ENCODE peak calls at places on chromosomes 11 and 22, in nine cellular contexts. One of them, this sample, is unnamed.
A peak's percentile ranks its signal among the peaks of the same experiment; 100 is the strongest.

GRCh38 chr11:93560534-93560933 is 17.3 kb upstream of the SMCO4 start:
- DNase-seq in PC-3: no peak
- DNase-seq in GM23248: no peak
- DNase-seq in GM23338: peak; percentile 36
- DNase-seq in neural progenitor cell: no peak
- DNase-seq in hepatocyte: no peak
- DNase-seq in OCI-LY7: no peak
- DNase-seq in HCT116: no peak
- DNase-seq in MM.1S: no peak
- DNase-seq in this sample: no peak

GRCh38 chr11:13339196-13340153 is 61.9 kb downstream of the BMAL1 start:
- DNase-seq in PC-3: peak; percentile 75
- DNase-seq in GM23248: peak; percentile 92
- DNase-seq in GM23338: no peak
- DNase-seq in neural progenitor cell: no peak
- DNase-seq in hepatocyte: peak; percentile 31
- DNase-seq in OCI-LY7: no peak
- DNase-seq in HCT116: no peak
- DNase-seq in MM.1S: no peak
- DNase-seq in this sample: no peak

GRCh38 chr22:45505991-45506743 is 3.5 kb downstream of the FBLN1 start:
- DNase-seq in PC-3: no peak
- DNase-seq in GM23248: no peak
- DNase-seq in GM23338: peak; percentile 31
- DNase-seq in neural progenitor cell: no peak
- DNase-seq in hepatocyte: no peak
- DNase-seq in OCI-LY7: no peak
- DNase-seq in HCT116: no peak
- DNase-seq in MM.1S: no peak
- DNase-seq in this sample: no peak

GRCh38 chr11:57237204-57237681 is at the start of gene APLNR:
- DNase-seq in PC-3: no peak
- DNase-seq in GM23248: no peak
- DNase-seq in GM23338: no peak
- DNase-seq in neural progenitor cell: peak; percentile 42
- DNase-seq in hepatocyte: no peak
- DNase-seq in OCI-LY7: no peak
- DNase-seq in HCT116: no peak
- DNase-seq in MM.1S: no peak
- DNase-seq in this sample: no peak

GRCh38 chr11:40276960-40277359 is 1182.5 kb downstream of the LRRC4C start:
- DNase-seq in PC-3: no peak
- DNase-seq in GM23248: no peak
- DNase-seq in GM23338: no peak
- DNase-seq in neural progenitor cell: no peak
- DNase-seq in hepatocyte: no peak
- DNase-seq in OCI-LY7: no peak
- DNase-seq in HCT116: no peak
- DNase-seq in MM.1S: no peak
- DNase-seq in this sample: no peak

GRCh38 chr11:10302294-10302743 is 2.6 kb upstream of the ADM start:
- DNase-seq in PC-3: peak; percentile 36
- DNase-seq in GM23248: no peak
- DNase-seq in GM23338: no peak
- DNase-seq in neural progenitor cell: peak; percentile 28
- DNase-seq in hepatocyte: no peak
- DNase-seq in OCI-LY7: no peak
- DNase-seq in HCT116: no peak
- DNase-seq in MM.1S: no peak
- DNase-seq in this sample: no peak

GRCh38 chr11:19711911-19712280 is 741 bp upstream of the NAV2 start:
- DNase-seq in PC-3: no peak
- DNase-seq in GM23248: peak; percentile 62
- DNase-seq in GM23338: peak; percentile 75
- DNase-seq in neural progenitor cell: peak; percentile 72
- DNase-seq in hepatocyte: no peak
- DNase-seq in OCI-LY7: no peak
- DNase-seq in HCT116: no peak
- DNase-seq in MM.1S: peak; percentile 55
- DNase-seq in this sample: no peak

GRCh38 chr11:11960687-11961086 is 47.7 kb downstream of the DKK3 start:
- DNase-seq in PC-3: no peak
- DNase-seq in GM23248: no peak
- DNase-seq in GM23338: no peak
- DNase-seq in neural progenitor cell: no peak
- DNase-seq in hepatocyte: no peak
- DNase-seq in OCI-LY7: no peak
- DNase-seq in HCT116: no peak
- DNase-seq in MM.1S: peak; percentile 56
- DNase-seq in this sample: no peak

GRCh38 chr11:128334311-128335044 is 252.9 kb downstream of the ETS1 start:
- DNase-seq in PC-3: peak; percentile 96
- DNase-seq in GM23248: no peak
- DNase-seq in GM23338: no peak
- DNase-seq in neural progenitor cell: no peak
- DNase-seq in hepatocyte: peak; percentile 42
- DNase-seq in OCI-LY7: no peak
- DNase-seq in HCT116: no peak
- DNase-seq in MM.1S: no peak
- DNase-seq in this sample: no peak

GRCh38 chr11:68841718-68842426 is at the start of gene CPT1A:
- DNase-seq in PC-3: peak; percentile 81
- DNase-seq in GM23248: peak; percentile 92
- DNase-seq in GM23338: peak; percentile 78
- DNase-seq in neural progenitor cell: peak; percentile 87
- DNase-seq in hepatocyte: peak; percentile 90
- DNase-seq in OCI-LY7: peak; percentile 69
- DNase-seq in HCT116: no peak
- DNase-seq in MM.1S: peak; percentile 81
- DNase-seq in this sample: peak; percentile 94

GRCh38 chr22:42994917-42995562 is 19.9 kb downstream of the PACSIN2 start:
- DNase-seq in PC-3: peak; percentile 94
- DNase-seq in GM23248: peak; percentile 95
- DNase-seq in GM23338: no peak
- DNase-seq in neural progenitor cell: no peak
- DNase-seq in hepatocyte: peak; percentile 87
- DNase-seq in OCI-LY7: peak; percentile 12
- DNase-seq in HCT116: no peak
- DNase-seq in MM.1S: no peak
- DNase-seq in this sample: no peak

GRCh38 chr11:121892863-121893262 is 223.2 kb downstream of the BLID start:
- DNase-seq in PC-3: peak; percentile 34
- DNase-seq in GM23248: peak; percentile 81
- DNase-seq in GM23338: no peak
- DNase-seq in neural progenitor cell: no peak
- DNase-seq in hepatocyte: no peak
- DNase-seq in OCI-LY7: no peak
- DNase-seq in HCT116: no peak
- DNase-seq in MM.1S: no peak
- DNase-seq in this sample: no peak

GRCh38 chr11:121891134-121891533 is 224.9 kb downstream of the BLID start:
- DNase-seq in PC-3: no peak
- DNase-seq in GM23248: peak; percentile 28
- DNase-seq in GM23338: no peak
- DNase-seq in neural progenitor cell: no peak
- DNase-seq in hepatocyte: no peak
- DNase-seq in OCI-LY7: no peak
- DNase-seq in HCT116: no peak
- DNase-seq in MM.1S: no peak
- DNase-seq in this sample: no peak

GRCh38 chr11:121892131-121892681 is 223.8 kb downstream of the BLID start:
- DNase-seq in PC-3: peak; percentile 42
- DNase-seq in GM23248: peak; percentile 90
- DNase-seq in GM23338: peak; percentile 61
- DNase-seq in neural progenitor cell: peak; percentile 3
- DNase-seq in hepatocyte: no peak
- DNase-seq in OCI-LY7: no peak
- DNase-seq in HCT116: no peak
- DNase-seq in MM.1S: no peak
- DNase-seq in this sample: no peak

GRCh38 chr11:121895919-121896318 is 220.1 kb downstream of the BLID start:
- DNase-seq in PC-3: peak; percentile 84
- DNase-seq in GM23248: peak; percentile 83
- DNase-seq in GM23338: no peak
- DNase-seq in neural progenitor cell: no peak
- DNase-seq in hepatocyte: no peak
- DNase-seq in OCI-LY7: no peak
- DNase-seq in HCT116: no peak
- DNase-seq in MM.1S: no peak
- DNase-seq in this sample: no peak

DNA sequence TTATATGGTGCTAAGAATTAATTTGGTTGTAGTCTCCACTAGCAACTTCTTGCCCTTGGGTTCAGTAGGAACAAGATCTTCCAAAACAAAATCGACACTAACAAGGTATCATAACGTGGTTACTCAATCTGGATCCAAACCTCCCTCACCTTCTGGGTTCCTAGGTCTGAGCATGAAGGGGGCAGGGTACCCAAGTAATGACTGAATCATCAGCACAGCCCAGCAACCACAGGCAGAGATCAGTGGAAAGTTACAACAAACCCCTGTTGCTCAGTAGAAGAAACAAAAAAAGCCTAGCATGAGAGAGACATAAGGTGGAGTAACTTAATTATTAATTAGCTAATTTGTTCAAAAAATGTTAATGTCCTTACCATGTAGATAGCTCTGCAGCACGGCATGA is 221.4 kb downstream of the BLID start:
- DNase-seq in PC-3: peak; percentile 66
- DNase-seq in GM23248: peak; percentile 76
- DNase-seq in GM23338: no peak
- DNase-seq in neural progenitor cell: no peak
- DNase-seq in hepatocyte: no peak
- DNase-seq in OCI-LY7: no peak
- DNase-seq in HCT116: no peak
- DNase-seq in MM.1S: no peak
- DNase-seq in this sample: no peak
- TF ChIP-seq EZH2phosphoT487 in PC-3: no peak
- TF ChIP-seq EZH2phosphoT487 in GM23248: no peak
- TF ChIP-seq EZH2phosphoT487 in GM23338: no peak
- TF ChIP-seq EZH2phosphoT487 in neural progenitor cell: no peak
- TF ChIP-seq EZH2phosphoT487 in hepatocyte: no peak
- TF ChIP-seq EZH2phosphoT487 in OCI-LY7: no peak
- TF ChIP-seq EZH2phosphoT487 in HCT116: no peak
- TF ChIP-seq EZH2phosphoT487 in MM.1S: no peak
- TF ChIP-seq EZH2phosphoT487 in this sample: no peak

DNA sequence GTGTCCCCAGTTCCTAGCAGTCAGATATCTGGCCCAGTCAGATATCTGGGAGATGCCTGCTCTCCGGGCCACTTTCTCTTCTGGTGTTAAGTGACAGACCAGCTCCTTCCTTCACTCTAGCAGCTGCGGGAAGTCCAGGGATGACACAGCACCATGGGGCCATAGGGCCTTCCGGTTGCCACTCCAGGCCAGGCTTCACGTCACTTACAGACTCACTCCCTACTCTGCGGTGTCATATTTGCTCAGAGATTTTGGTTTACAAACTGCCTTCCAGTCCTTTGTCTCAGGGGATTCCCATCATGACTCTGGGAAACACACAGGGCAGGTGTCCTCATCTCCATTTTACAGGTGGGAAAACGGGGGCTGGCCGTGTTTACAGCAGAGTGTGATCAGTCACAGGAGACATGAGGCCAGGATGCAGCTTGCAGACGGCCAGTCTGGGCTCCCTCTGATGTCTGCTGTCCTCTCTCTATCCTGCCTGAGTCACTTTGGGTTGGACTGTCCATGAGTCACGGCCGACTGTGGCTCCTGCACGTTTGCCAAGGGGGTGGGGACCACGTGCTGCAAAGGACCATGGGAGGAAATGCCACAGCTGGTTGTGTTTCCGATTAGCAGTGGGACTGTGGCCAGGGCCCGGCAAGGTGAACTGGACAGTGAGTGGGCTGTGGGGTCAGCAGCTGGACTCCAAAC is 8.2 kb upstream of the TBC1D22A start:
- DNase-seq in PC-3: peak; percentile 91
- DNase-seq in GM23248: peak; percentile 100
- DNase-seq in GM23338: no peak
- DNase-seq in neural progenitor cell: no peak
- DNase-seq in hepatocyte: peak; percentile 89
- DNase-seq in OCI-LY7: no peak
- DNase-seq in HCT116: peak; percentile 90
- DNase-seq in MM.1S: no peak
- DNase-seq in this sample: peak; percentile 68
- TF ChIP-seq EZH2phosphoT487 in PC-3: no peak
- TF ChIP-seq EZH2phosphoT487 in GM23248: no peak
- TF ChIP-seq EZH2phosphoT487 in GM23338: no peak
- TF ChIP-seq EZH2phosphoT487 in neural progenitor cell: no peak
- TF ChIP-seq EZH2phosphoT487 in hepatocyte: no peak
- TF ChIP-seq EZH2phosphoT487 in OCI-LY7: no peak
- TF ChIP-seq EZH2phosphoT487 in HCT116: no peak
- TF ChIP-seq EZH2phosphoT487 in MM.1S: no peak
- TF ChIP-seq EZH2phosphoT487 in this sample: no peak

DNA sequence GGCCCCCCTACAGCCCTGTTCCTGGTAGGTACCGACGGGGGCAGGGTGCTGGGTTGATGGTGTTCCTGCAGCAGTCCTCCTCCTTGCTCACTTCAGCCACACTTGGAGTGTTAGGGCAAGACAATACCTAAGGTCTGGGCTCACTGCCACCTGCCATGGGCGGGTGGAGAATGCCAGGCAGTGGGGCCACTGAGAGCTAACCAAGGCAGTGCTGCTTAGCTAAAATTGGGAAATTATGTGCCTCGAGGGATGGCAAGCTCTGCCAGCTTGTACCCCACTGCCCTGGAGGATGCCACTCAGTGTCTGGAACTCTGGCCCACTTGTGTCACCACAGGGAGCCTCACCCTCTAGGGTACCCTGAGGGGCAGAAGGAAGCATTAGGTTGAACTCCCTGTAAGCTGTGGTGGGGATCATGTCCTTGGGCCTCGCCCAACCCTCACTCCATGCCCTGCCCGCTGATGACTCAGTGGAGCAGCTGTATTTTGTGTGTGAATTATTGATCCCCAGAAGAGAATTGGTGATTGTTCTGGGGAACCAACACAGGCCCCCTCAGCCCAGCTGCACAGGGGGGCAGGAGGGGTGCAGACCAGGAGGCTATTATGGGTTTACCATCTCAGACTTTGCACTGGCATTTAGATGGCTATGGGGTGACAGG is 17.7 kb downstream of the PHLDB1 start:
- DNase-seq in PC-3: peak; percentile 26
- DNase-seq in GM23248: no peak
- DNase-seq in GM23338: no peak
- DNase-seq in neural progenitor cell: no peak
- DNase-seq in hepatocyte: no peak
- DNase-seq in OCI-LY7: no peak
- DNase-seq in HCT116: no peak
- DNase-seq in MM.1S: no peak
- DNase-seq in this sample: no peak
- TF ChIP-seq EZH2phosphoT487 in PC-3: no peak
- TF ChIP-seq EZH2phosphoT487 in GM23248: no peak
- TF ChIP-seq EZH2phosphoT487 in GM23338: no peak
- TF ChIP-seq EZH2phosphoT487 in neural progenitor cell: no peak
- TF ChIP-seq EZH2phosphoT487 in hepatocyte: no peak
- TF ChIP-seq EZH2phosphoT487 in OCI-LY7: no peak
- TF ChIP-seq EZH2phosphoT487 in HCT116: no peak
- TF ChIP-seq EZH2phosphoT487 in MM.1S: no peak
- TF ChIP-seq EZH2phosphoT487 in this sample: no peak

DNA sequence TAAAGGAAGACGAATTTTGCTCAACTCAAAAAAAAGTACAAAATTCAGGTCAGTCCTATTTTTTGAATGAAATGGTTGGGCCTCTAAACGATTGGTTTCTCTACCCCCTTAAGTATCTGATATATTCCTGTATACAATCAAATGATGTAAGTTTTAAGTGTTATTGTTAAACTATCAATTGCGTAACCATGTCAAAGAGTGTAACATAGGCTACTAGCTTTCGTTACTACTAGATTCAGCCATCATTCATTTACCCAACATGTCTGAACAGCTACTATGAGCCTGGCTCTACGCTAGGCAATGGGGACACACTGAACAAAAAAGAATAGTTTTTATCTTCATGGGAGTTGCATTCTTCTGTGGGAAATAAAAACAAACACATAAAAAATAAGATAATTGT is 3.3 kb downstream of the RAB6A start:
- DNase-seq in PC-3: no peak
- DNase-seq in GM23248: no peak
- DNase-seq in GM23338: no peak
- DNase-seq in neural progenitor cell: no peak
- DNase-seq in hepatocyte: no peak
- DNase-seq in OCI-LY7: no peak
- DNase-seq in HCT116: no peak
- DNase-seq in MM.1S: no peak
- DNase-seq in this sample: no peak
- TF ChIP-seq EZH2phosphoT487 in PC-3: no peak
- TF ChIP-seq EZH2phosphoT487 in GM23248: no peak
- TF ChIP-seq EZH2phosphoT487 in GM23338: no peak
- TF ChIP-seq EZH2phosphoT487 in neural progenitor cell: no peak
- TF ChIP-seq EZH2phosphoT487 in hepatocyte: no peak
- TF ChIP-seq EZH2phosphoT487 in OCI-LY7: no peak
- TF ChIP-seq EZH2phosphoT487 in HCT116: no peak
- TF ChIP-seq EZH2phosphoT487 in MM.1S: no peak
- TF ChIP-seq EZH2phosphoT487 in this sample: no peak

This sample was measured in SK-N-SH.